ENCODE peak calls at places on chromosomes 6 and 20, in five cellular contexts. S, P, H, D and C are unnamed samples.

GRCh38 chr6:130447374-130447773 is 81.6 kb downstream of the TMEM200A start:
- DNase-seq in P (peak; percentile 39), S (no peak), H (no peak), D (no peak), C (no peak)

GRCh38 chr6:79713701-79714322 is 82.7 kb downstream of the SH3BGRL2 start:
- DNase-seq in H (peak; percentile 65), P (peak; percentile 50), D (no peak), S (no peak), C (no peak)

GRCh38 chr20:39897058-39897457 is 792.0 kb downstream of the MAFB start:
- DNase-seq in S (no peak), D (peak; percentile 87), H (no peak), P (no peak), C (no peak)

GRCh38 chr6:32785781-32786533 is 22.6 kb upstream of the HLA-DQB2 start:
- DNase-seq in S (peak; percentile 21), P (peak; percentile 63), D (no peak), H (peak; percentile 56), C (peak; percentile 32)

GRCh38 chr6:45132059-45132458 is 196.1 kb upstream of the RUNX2 start:
- DNase-seq in D (no peak), S (no peak), H (no peak), P (peak; percentile 35), C (peak; percentile 67)

GRCh38 chr6:41652876-41653641 is 14.8 kb downstream of the MDFI start:
- DNase-seq in S (no peak), D (no peak), H (no peak), P (no peak), C (peak; percentile 89)

GRCh38 chr6:157019733-157020132 is 242.6 kb downstream of the ARID1B start:
- DNase-seq in H (no peak), D (no peak), S (no peak), P (peak; percentile 48), C (no peak)

GRCh38 chr6:149867876-149868640 is 3.9 kb upstream of the LRP11 start:
- DNase-seq in S (no peak), H (peak; percentile 7), D (no peak), P (no peak), C (no peak)

GRCh38 chr6:74731921-74732320 is 473.9 kb downstream of the COL12A1 start:
- DNase-seq in P (peak; percentile 49), S (no peak), H (no peak), D (peak; percentile 24), C (no peak)

GRCh38 chr6:24547243-24547642 is 52.5 kb downstream of the ALDH5A1 start:
- DNase-seq in D (no peak), H (no peak), S (no peak), P (no peak), C (no peak)

GRCh38 chr6:78835817-78836216 is 31.5 kb upstream of the IRAK1BP1 start:
- DNase-seq in P (peak; percentile 30), S (no peak), D (no peak), H (no peak), C (peak; percentile 26)

GRCh38 chr6:43724914-43725642 is 37.5 kb upstream of the MRPS18A start:
- DNase-seq in P (peak; percentile 95), D (peak; percentile 63), S (peak; percentile 75), H (peak; percentile 92), C (no peak)

GRCh38 chr6:77401231-77401630 is 62.1 kb downstream of the HTR1B start:
- DNase-seq in D (no peak), H (no peak), P (no peak), S (no peak), C (no peak)

GRCh38 chr6:161915456-161915964 is 641.6 kb upstream of the AGPAT4 start:
- DNase-seq in S (no peak), D (no peak), H (no peak), P (no peak), C (no peak)

GRCh38 chr6:13453771-13454251 is 33.6 kb downstream of the GFOD1 start:
- DNase-seq in S (no peak), P (peak; percentile 16), H (no peak), D (no peak), C (peak; percentile 23)

GRCh38 chr20:61688411-61688810 is 377.3 kb downstream of the TAF4 start:
- DNase-seq in P (no peak), H (no peak), D (no peak), S (no peak), C (no peak)

GRCh38 chr6:501891-502601 is 110.5 kb downstream of the IRF4 start:
- DNase-seq in H (no peak), P (no peak), D (no peak), S (no peak), C (no peak)

GRCh38 chr20:62860924-62861691 is 514 bp downstream of the TCFL5 start:
- DNase-seq in H (no peak), D (no peak), S (no peak), P (no peak), C (no peak)

GRCh38 chr6:39309942-39310531 is 4.2 kb downstream of the KCNK17 start:
- DNase-seq in D (peak; percentile 20), H (peak; percentile 83), S (peak; percentile 38), P (peak; percentile 73), C (peak; percentile 44)

GRCh38 chr6:11847515-11848244 is 69.1 kb upstream of the ADTRP start:
- DNase-seq in S (no peak), H (no peak), D (no peak), P (no peak), C (no peak)

GRCh38 chr6:13445005-13445743 is 42.2 kb downstream of the GFOD1 start:
- DNase-seq in D (no peak), P (peak; percentile 26), S (peak; percentile 73), H (peak; percentile 84), C (no peak)

GRCh38 chr6:169188051-169188863 is 65.4 kb downstream of the THBS2 start:
- DNase-seq in S (no peak), D (peak; percentile 94), P (peak; percentile 94), H (no peak), C (no peak)

GRCh38 chr20:611047-611842 is 1.1 kb upstream of the TCF15 start:
- DNase-seq in D (no peak), S (no peak), P (no peak), H (no peak), C (no peak)

GRCh38 chr6:15876406-15876805 is 213.6 kb upstream of the DTNBP1 start:
- DNase-seq in S (no peak), D (no peak), H (no peak), P (no peak), C (no peak)

GRCh38 chr6:100266512-100266911 is 198.2 kb downstream of the SIM1 start:
- DNase-seq in D (no peak), P (no peak), H (no peak), S (no peak), C (no peak)

GRCh38 chr6:71349395-71349794 is 60.8 kb downstream of the OGFRL1 start:
- DNase-seq in S (no peak), H (no peak), D (no peak), P (peak; percentile 76), C (no peak)

GRCh38 chr6:109714611-109715010 is 23.5 kb downstream of the FIG4 start:
- DNase-seq in H (no peak), P (no peak), D (no peak), S (no peak), C (no peak)

GRCh38 chr6:53986165-53986720 is 125.0 kb upstream of the MLIP start:
- DNase-seq in P (peak; percentile 77), D (peak; percentile 39), H (peak; percentile 49), S (peak; percentile 43), C (peak; percentile 3)

GRCh38 chr6:31922942-31923341 is 4.6 kb upstream of the C2 start:
- DNase-seq in D (no peak), P (peak; percentile 29), S (no peak), H (no peak), C (no peak)

GRCh38 chr6:28980797-28981390 is 24.2 kb downstream of the ZNF311 start:
- DNase-seq in S (no peak), P (peak; percentile 67), H (peak; percentile 56), D (peak; percentile 55), C (peak; percentile 31)

GRCh38 chr6:160253242-160253641 is 5.4 kb downstream of the SLC22A2 start:
- DNase-seq in S (no peak), P (no peak), H (no peak), D (no peak), C (no peak)

GRCh38 chr6:16802071-16802470 is 40.8 kb upstream of the ATXN1 start:
- DNase-seq in D (no peak), H (no peak), P (peak; percentile 97), S (peak; percentile 70), C (no peak)

DNA sequence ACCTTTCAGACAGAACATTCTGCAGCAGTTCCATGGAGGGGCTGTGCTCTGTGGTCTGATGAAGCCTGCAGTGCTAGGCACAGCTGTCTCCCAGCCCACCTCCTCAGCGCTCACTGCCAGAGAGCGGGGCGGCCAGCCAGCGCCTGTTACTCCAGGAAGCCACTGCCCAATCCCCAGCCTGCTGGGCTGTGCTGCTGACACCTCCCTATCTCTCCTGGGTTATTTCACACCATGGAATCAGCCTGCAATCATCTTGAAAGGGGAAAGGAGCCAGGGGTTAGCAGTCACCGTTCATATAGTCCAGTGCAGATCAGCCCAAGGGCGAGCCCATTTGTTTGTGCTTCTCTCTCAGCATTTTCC is 46.3 kb upstream of the NHSL1 start:
- DNase-seq in S (peak; percentile 21), P (peak; percentile 87), D (no peak), H (peak; percentile 44), C (no peak)
- H3K4me3 ChIP-seq in S (peak overlapping the region; percentile 18), P (peak overlapping the region; percentile 71), D (peak overlapping the region; percentile 54), H (peak overlapping the region; percentile 20), C (no peak overlapping the region)

DNA sequence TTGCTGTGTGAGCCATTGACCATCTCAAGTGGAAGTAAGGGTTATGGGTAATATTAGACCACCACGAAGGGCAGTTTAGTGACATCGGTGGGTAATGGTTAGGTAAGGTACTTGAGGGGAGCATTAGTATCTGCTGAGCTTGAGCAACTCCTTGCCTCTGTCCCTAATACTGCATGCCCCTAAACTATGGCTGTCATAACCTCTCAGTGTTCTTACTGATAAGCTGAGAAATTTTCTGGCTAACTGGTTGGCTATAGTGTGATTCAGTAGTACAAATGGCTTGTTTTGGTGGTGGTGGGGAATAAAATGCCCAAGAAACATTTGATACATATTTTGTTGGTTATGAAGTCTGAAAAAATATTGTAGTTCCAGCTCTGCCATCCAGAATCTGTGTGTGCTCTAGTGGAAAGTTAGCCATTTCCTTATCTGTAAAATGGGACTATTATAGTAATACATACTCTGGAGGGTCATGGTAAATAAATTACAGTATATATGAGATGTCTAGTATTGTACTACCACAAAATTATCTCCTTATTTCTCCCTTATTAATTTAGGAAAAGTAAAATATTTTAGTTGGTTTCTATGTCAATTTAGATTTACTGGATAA is 113.1 kb downstream of the NCOA3 start:
- DNase-seq in H (no peak), D (no peak), P (no peak), S (no peak), C (no peak)
- TF ChIP-seq CTCF in H (no peak), D (no peak), P (no peak), S (no peak), C (no peak)

GRCh38 chr6:26017567-26017966 is 55.0 kb downstream of the TRIM38 start:
- DNase-seq in P (peak; percentile 80), H (peak; percentile 38), S (peak; percentile 37), D (peak; percentile 78), C (no peak)
- H3K4me3 ChIP-seq in P (peak overlapping the region; percentile 44), H (no peak overlapping the region), S (peak overlapping the region; percentile 37), D (peak overlapping the region; percentile 61), C (no peak overlapping the region)

GRCh38 chr20:8800089-8800488 is 268.8 kb upstream of the PLCB4 start:
- DNase-seq in D (no peak), H (no peak), P (no peak), S (no peak), C (no peak)
- TF ChIP-seq CTCF in D (no peak), H (no peak), P (no peak), S (no peak), C (peak; percentile 48)

DNA sequence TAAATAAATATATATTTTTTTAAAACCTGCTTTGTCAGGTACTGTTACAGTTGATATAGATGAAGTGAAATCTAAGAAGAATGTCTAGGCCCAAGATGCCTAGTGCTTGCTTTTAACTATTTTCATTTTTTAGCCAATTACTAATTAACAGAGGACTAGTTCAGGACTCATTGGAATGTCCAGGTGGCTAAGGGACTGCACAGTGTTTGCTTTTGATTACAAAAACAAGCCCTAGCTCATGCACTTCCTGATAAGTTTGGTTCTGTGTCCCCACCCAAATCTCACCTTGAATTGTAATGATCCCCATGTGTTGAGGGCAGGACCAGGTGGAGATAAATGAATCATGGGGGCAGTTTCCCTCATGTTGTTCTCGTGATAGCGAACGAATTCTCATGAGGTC is 417.1 kb downstream of the PLCB1 start:
- DNase-seq in S (no peak), P (no peak), D (no peak), H (no peak), C (no peak)
- H3K4me3 ChIP-seq in S (no peak overlapping the region), P (no peak overlapping the region), D (no peak overlapping the region), H (no peak overlapping the region), C (no peak overlapping the region)